ENCODE peak calls at places on chromosomes 13 and 19, in five cellular contexts. H is CD8-positive, alpha-beta memory T cell; Z is thoracic aorta; A is BE2C; K is bronchial epithelial cell. Y is an unnamed sample.

GRCh38 chr19:19110410-19111137 is 27.7 kb downstream of the TMEM161A start:
- DNase-seq in H (no peak), Z (no peak), A (peak), K (no peak), Y (no peak)

GRCh38 chr13:106756446-106756845 is 188.5 kb upstream of the ARGLU1 start:
- DNase-seq in H (no peak), Z (no peak), A (no peak), K (no peak), Y (no peak)

GRCh38 chr19:51550848-51551672 is 19.6 kb upstream of the SIGLEC6 start:
- DNase-seq in H (no peak), Z (no peak), A (no peak), K (no peak), Y (no peak)

GRCh38 chr19:17348700-17349099 is 11.3 kb downstream of the GTPBP3 start:
- DNase-seq in H (no peak), Z (peak), A (peak), K (peak), Y (no peak)

GRCh38 chr19:6753178-6754031 is 13.8 kb downstream of the SH2D3A start:
- DNase-seq in H (peak), Z (no peak), A (peak), K (peak), Y (peak)

GRCh38 chr13:60150538-60150937 is 13.2 kb downstream of the DIAPH3 start:
- DNase-seq in H (no peak), Z (no peak), A (no peak), K (no peak), Y (no peak)

GRCh38 chr19:32876919-32877285 is 7.3 kb upstream of the SLC7A9 start:
- DNase-seq in H (no peak), Z (no peak), A (no peak), K (no peak), Y (no peak)

GRCh38 chr19:55603581-55604292 is 1.7 kb upstream of the ZNF865 start:
- DNase-seq in H (no peak), Z (no peak), A (no peak), K (no peak), Y (no peak)

GRCh38 chr19:37963190-37963947 is 56.4 kb downstream of the SIPA1L3 start:
- DNase-seq in H (no peak), Z (no peak), A (peak), K (no peak), Y (no peak)

GRCh38 chr13:33402975-33403374 is 117.4 kb upstream of the STARD13 start:
- DNase-seq in H (no peak), Z (no peak), A (no peak), K (no peak), Y (no peak)

GRCh38 chr19:6580313-6580712 is 10.6 kb downstream of the CD70 start:
- DNase-seq in H (no peak), Z (no peak), A (no peak), K (peak), Y (no peak)

GRCh38 chr19:8988204-8988603 is 22.0 kb downstream of the MUC16 start:
- DNase-seq in H (no peak), Z (no peak), A (peak), K (no peak), Y (peak)

GRCh38 chr19:33622505-33622808 is 704 bp downstream of the CHST8 start:
- DNase-seq in H (no peak), Z (no peak), A (peak), K (no peak), Y (no peak)

GRCh38 chr19:13149628-13150186 is 468 bp downstream of the STX10 start:
- DNase-seq in H (no peak), Z (no peak), A (peak), K (no peak), Y (no peak)

GRCh38 chr19:30393729-30394480 is 21.7 kb downstream of the ZNF536 start:
- DNase-seq in H (no peak), Z (no peak), A (no peak), K (no peak), Y (no peak)

GRCh38 chr19:50602089-50602422 is 33.8 kb upstream of the LRRC4B start:
- DNase-seq in H (no peak), Z (no peak), A (no peak), K (no peak), Y (no peak)

GRCh38 chr13:23979361-23980159 is 82.3 kb upstream of the C1QTNF9B start:
- DNase-seq in H (peak), Z (peak), A (peak), K (peak), Y (no peak)

GRCh38 chr13:59587971-59588716 is 575.6 kb downstream of the DIAPH3 start:
- DNase-seq in H (no peak), Z (no peak), A (no peak), K (no peak), Y (no peak)

GRCh38 chr13:34816118-34816517 is 126.0 kb upstream of the NBEA start:
- DNase-seq in H (no peak), Z (no peak), A (no peak), K (no peak), Y (no peak)

GRCh38 chr13:73138276-73138950 is 79.6 kb downstream of the KLF5 start:
- DNase-seq in H (no peak), Z (no peak), A (no peak), K (peak), Y (no peak)

GRCh38 chr19:17754634-17755532 is 3.6 kb downstream of the FCHO1 start:
- DNase-seq in H (no peak), Z (no peak), A (no peak), K (peak), Y (no peak)

GRCh38 chr13:65921933-65922332 is 1308.2 kb downstream of the PCDH9 start:
- DNase-seq in H (no peak), Z (no peak), A (no peak), K (peak), Y (no peak)

GRCh38 chr13:99973163-99973785 is 1.7 kb upstream of the ZIC5 start:
- DNase-seq in H (no peak), Z (no peak), A (no peak), K (no peak), Y (no peak)

GRCh38 chr19:4768934-4769777 is 22.4 kb upstream of the FEM1A start:
- DNase-seq in H (peak), Z (peak), A (peak), K (peak), Y (peak)

GRCh38 chr13:89205856-89206255 is 1534.7 kb downstream of the SLITRK5 start:
- DNase-seq in H (no peak), Z (no peak), A (no peak), K (peak), Y (no peak)

GRCh38 chr13:51645154-51645650 is 60.9 kb downstream of the WDFY2 start:
- DNase-seq in H (no peak), Z (no peak), A (no peak), K (peak), Y (no peak)

GRCh38 chr13:95355491-95355890 is 54.2 kb upstream of the ABCC4 start:
- DNase-seq in H (no peak), Z (no peak), A (no peak), K (peak), Y (no peak)

GRCh38 chr19:30036154-30037129 is 94.4 kb downstream of the URI1 start:
- DNase-seq in H (no peak), Z (no peak), A (no peak), K (no peak), Y (no peak)

GRCh38 chr19:40726279-40726678 is 9.4 kb downstream of the ITPKC start:
- DNase-seq in H (no peak), Z (no peak), A (no peak), K (no peak), Y (no peak)

GRCh38 chr19:9721861-9722260 is 46.7 kb downstream of the ZNF846 start:
- DNase-seq in H (no peak), Z (no peak), A (peak), K (peak), Y (peak)

GRCh38 chr13:114107686-114108081 is 24.7 kb downstream of the RASA3 start:
- DNase-seq in H (no peak), Z (no peak), A (peak), K (no peak), Y (no peak)

GRCh38 chr13:53250272-53250875 is 221.8 kb downstream of the OLFM4 start:
- DNase-seq in H (no peak), Z (no peak), A (peak), K (peak), Y (peak)

GRCh38 chr19:12995596-12996541 is 594 bp downstream of the NFIX start:
- DNase-seq in H (no peak), Z (no peak), A (no peak), K (no peak), Y (no peak)

GRCh38 chr13:99812611-99813010 is 159.0 kb downstream of the ZIC5 start:
- DNase-seq in H (no peak), Z (no peak), A (no peak), K (peak), Y (no peak)

GRCh38 chr13:45055198-45055901 is 65.0 kb upstream of the GTF2F2 start:
- DNase-seq in H (no peak), Z (no peak), A (no peak), K (peak), Y (no peak)

GRCh38 chr19:27746691-27747380 is 1466.1 kb downstream of the UQCRFS1 start:
- DNase-seq in H (no peak), Z (no peak), A (peak), K (peak), Y (no peak)

GRCh38 chr19:4100647-4101495 is 23.1 kb downstream of the MAP2K2 start:
- DNase-seq in H (no peak), Z (no peak), A (no peak), K (no peak), Y (no peak)

GRCh38 chr13:113245858-113246791 is 36.7 kb downstream of the CUL4A start:
- DNase-seq in H (no peak), Z (no peak), A (no peak), K (peak), Y (no peak)

GRCh38 chr19:37551123-37551993 is 43.2 kb downstream of the ZNF571 start:
- DNase-seq in H (peak), Z (no peak), A (peak), K (peak), Y (no peak)

GRCh38 chr19:3372413-3372812 is 6.0 kb downstream of the NFIC start:
- DNase-seq in H (no peak), Z (no peak), A (no peak), K (no peak), Y (no peak)

DNA sequence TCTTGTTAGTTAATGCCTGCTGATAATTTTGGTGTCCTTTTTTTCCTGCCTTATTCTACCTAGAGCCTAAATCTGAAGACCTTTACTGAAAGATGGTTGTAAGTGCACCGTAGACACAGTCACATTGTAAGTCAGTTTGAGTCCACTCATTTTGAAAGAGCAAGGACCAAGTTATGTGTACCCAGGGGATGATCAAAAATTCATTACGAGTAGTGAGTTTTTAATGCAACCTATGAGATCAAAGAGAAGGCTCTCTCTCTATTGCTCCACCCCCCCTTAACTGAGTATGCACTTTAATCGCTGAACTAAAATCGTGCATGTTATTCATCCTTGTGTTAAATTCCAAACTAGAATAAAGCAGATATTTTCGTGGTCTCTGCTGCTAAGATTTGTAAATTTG is 1.8 kb downstream of the RAP2A start:
- DNase-seq in H (no peak), Z (no peak), A (no peak), K (peak), Y (no peak)
- H3K4me3 ChIP-seq in H (peak), Z (peak), A (peak), K (no peak), Y (no peak)

GRCh38 chr19:35140898-35141626 is 2.0 kb upstream of the FXYD7 start:
- DNase-seq in H (peak), Z (peak), A (peak), K (peak), Y (peak)

GRCh38 chr19:35143231-35143715 is at the start of gene FXYD7:
- DNase-seq in H (peak), Z (no peak), A (peak), K (no peak), Y (no peak)

GRCh38 chr19:35142531-35143230 is 374 bp upstream of the FXYD7 start:
- DNase-seq in H (peak), Z (no peak), A (peak), K (no peak), Y (no peak)

GRCh38 chr19:35140207-35140897 is 1.7 kb downstream of the FXYD1 start:
- DNase-seq in H (no peak), Z (no peak), A (no peak), K (no peak), Y (no peak)

DNA sequence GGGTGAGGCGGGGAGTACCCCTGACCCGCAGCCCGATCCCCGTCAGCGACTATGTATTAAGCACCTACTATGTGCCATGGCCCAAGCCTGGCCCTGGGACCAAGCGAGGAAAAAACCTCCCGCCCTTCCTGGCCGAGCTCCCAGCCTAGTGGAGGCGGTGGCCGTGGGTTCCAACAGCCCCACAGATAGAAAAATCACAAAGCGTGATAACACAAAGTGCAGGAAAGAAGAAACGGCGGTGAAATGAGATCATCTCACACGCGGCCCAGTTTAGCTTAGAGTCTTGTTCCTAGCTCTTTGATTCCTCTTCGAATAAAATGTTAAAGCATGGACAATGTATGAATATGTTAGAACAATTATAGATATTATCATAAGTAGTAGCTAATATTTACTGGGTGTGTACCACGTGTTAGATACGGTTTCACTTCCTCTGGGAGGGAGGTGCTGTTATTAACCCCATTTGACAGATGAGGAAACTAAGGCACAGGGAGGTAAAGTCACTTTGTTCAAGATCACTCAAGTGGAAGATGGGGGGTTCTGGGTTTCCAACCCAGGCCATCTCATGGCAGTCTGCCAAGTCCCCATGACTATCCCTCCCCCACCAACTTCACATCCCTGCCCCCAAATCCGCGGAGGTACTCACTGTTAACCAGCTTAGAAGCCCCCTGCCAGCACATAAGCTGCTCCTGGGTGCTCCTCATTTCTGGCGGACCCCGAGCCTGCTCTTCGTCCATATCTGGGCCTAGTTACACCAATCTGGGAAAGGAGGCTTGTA is 1.2 kb upstream of the FXYD7 start:
- DNase-seq in H (no peak), Z (no peak), A (no peak), K (no peak), Y (no peak)
- H3K4me3 ChIP-seq in H (peak), Z (peak), A (no peak), K (no peak), Y (peak)

DNA sequence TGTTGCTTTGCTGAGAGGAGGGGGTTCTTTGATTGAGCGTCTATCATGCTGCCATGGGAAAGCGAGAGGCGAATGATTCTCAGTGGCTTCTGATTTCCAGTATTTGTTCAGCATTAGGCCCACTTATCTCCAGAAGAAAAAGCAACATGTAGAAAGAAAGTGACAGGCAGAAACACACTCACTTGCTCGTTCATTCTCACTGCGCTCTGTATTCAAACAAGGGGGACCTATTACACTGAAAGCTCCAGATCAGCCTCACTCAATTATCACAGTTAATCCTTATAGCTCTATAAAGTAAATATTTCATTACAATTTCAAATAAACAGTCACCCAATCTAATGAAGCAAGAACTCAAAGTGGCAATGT is 106.8 kb downstream of the DACH1 start:
- DNase-seq in H (no peak), Z (no peak), A (no peak), K (no peak), Y (no peak)
- H3K4me3 ChIP-seq in H (no peak), Z (no peak), A (no peak), K (no peak), Y (no peak)

DNA sequence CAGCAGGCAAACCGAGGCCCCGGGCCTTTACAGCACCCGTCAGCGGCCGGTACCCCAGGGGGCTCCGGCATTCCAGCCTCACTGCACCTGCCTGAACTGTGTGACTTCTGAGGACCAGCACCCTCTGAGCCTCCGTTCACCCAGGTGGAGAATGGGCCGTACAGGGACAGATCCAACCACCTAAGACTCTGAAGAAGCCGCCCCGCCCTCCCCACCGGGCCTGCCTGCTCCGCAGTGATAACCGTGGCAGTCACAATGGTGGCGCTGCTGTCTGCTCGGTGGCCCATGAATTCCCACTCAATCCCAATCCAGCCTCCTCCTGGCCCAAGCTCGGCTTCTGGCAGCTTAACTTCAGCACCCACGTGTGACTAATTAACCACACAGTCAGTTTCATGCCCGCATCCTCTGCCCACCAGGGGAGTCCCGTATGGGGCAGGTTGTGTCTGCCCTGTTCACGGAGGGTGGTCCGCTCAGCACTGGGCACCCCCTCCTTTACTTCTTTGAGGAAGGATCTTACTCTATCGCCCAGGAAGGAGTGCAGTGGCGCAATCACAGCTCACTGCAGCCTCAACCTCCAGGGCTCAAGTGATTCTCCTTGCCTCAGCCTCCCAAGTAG is 3.4 kb downstream of the TCF3 start:
- DNase-seq in H (no peak), Z (no peak), A (no peak), K (no peak), Y (no peak)
- H3K4me3 ChIP-seq in H (no peak), Z (no peak), A (no peak), K (no peak), Y (no peak)

Y was measured in Jurkat, Clone E6-1.